ENCODE peak calls at places on chromosome 1, in four cellular contexts. I is GM23338, E is K562, J is GM12878. U is an unnamed sample.

GRCh38 chr1:23090056-23090455 is 70.8 kb downstream of the KDM1A start:
- DNase-seq in I (no peak), E (no peak), J (no peak), U (no peak)

GRCh38 chr1:167905182-167905581 is 8.8 kb downstream of the ADCY10 start:
- DNase-seq in E (no peak), J (no peak), I (peak; percentile 66), U (peak; percentile 22)

GRCh38 chr1:152654110-152654509 is 9.1 kb upstream of the LCE2D start:
- DNase-seq in I (peak; percentile 91), J (no peak), E (peak; percentile 65), U (peak; percentile 51)

GRCh38 chr1:41003640-41004220 is 17.8 kb downstream of the SLFNL1 start:
- DNase-seq in I (peak; percentile 27), J (peak; percentile 95), E (peak; percentile 96), U (no peak)

GRCh38 chr1:119449964-119450363 is 35.0 kb downstream of the HSD3B2 start:
- DNase-seq in I (peak; percentile 86), E (peak; percentile 32), J (no peak), U (peak; percentile 71)

GRCh38 chr1:16420719-16421118 is 16.5 kb downstream of the SPATA21 start:
- DNase-seq in E (no peak), J (peak; percentile 84), I (no peak), U (no peak)

GRCh38 chr1:213989740-213990472 is 2.1 kb downstream of the PROX1 start:
- DNase-seq in J (no peak), I (peak; percentile 39), E (no peak), U (no peak)

GRCh38 chr1:230747139-230747730 is at the start of gene CAPN9:
- DNase-seq in J (no peak), I (no peak), E (no peak), U (no peak)

GRCh38 chr1:8985915-8986813 is 40.1 kb downstream of the SLC2A7 start:
- DNase-seq in I (no peak), E (no peak), J (no peak), U (no peak)

GRCh38 chr1:29599826-29600225 is 363.5 kb downstream of the PTPRU start:
- DNase-seq in I (no peak), J (no peak), E (no peak), U (no peak)

GRCh38 chr1:64476251-64476952 is 6.5 kb downstream of the CACHD1 start:
- DNase-seq in E (no peak), J (no peak), I (no peak), U (no peak)

GRCh38 chr1:230010618-230011332 is 56.3 kb upstream of the GALNT2 start:
- DNase-seq in I (no peak), J (no peak), E (no peak), U (no peak)

GRCh38 chr1:201538618-201539551 is at the start of gene NAV1:
- DNase-seq in J (no peak), E (peak; percentile 24), I (peak; percentile 75), U (peak; percentile 65)

GRCh38 chr1:22133928-22134324 is 9.0 kb downstream of the WNT4 start:
- DNase-seq in I (peak; percentile 36), J (no peak), E (no peak), U (no peak)

GRCh38 chr1:76292418-76293184 is 218.1 kb downstream of the ST6GALNAC3 start:
- DNase-seq in J (no peak), E (no peak), I (no peak), U (no peak)

GRCh38 chr1:234276389-234276788 is 96.9 kb upstream of the COA6 start:
- DNase-seq in J (no peak), E (no peak), I (no peak), U (no peak)

GRCh38 chr1:48851638-48852037 is 74.9 kb upstream of the BEND5 start:
- DNase-seq in E (no peak), I (no peak), J (no peak), U (no peak)

GRCh38 chr1:15426492-15427279 is 11.6 kb upstream of the CTRC start:
- DNase-seq in I (no peak), E (peak; percentile 52), J (no peak), U (no peak)

GRCh38 chr1:164948101-164948500 is 389.1 kb downstream of the PBX1 start:
- DNase-seq in E (no peak), J (no peak), I (no peak), U (no peak)

GRCh38 chr1:204578867-204579664 is 62.9 kb downstream of the MDM4 start:
- DNase-seq in J (peak; percentile 65), E (no peak), I (peak; percentile 59), U (peak; percentile 39)

GRCh38 chr1:40877681-40878080 is 15.5 kb upstream of the CITED4 start:
- DNase-seq in E (no peak), I (peak; percentile 52), J (no peak), U (no peak)

GRCh38 chr1:178353524-178353923 is 143.2 kb downstream of the CLEC20A start:
- DNase-seq in E (no peak), I (no peak), J (no peak), U (no peak)

GRCh38 chr1:185244015-185244747 is 72.9 kb downstream of the IVNS1ABP start:
- DNase-seq in J (no peak), I (no peak), E (no peak), U (no peak)

GRCh38 chr1:44775930-44776748 is 799 bp downstream of the RPS8 start:
- DNase-seq in J (no peak), I (no peak), E (no peak), U (no peak)

GRCh38 chr1:65254320-65255087 is 54.8 kb upstream of the DNAJC6 start:
- DNase-seq in E (peak; percentile 94), J (no peak), I (peak; percentile 92), U (peak; percentile 89)

GRCh38 chr1:236059011-236059410 is 5.9 kb downstream of the NID1 start:
- DNase-seq in J (no peak), I (no peak), E (no peak), U (no peak)

GRCh38 chr1:95069711-95070093 is 3.0 kb downstream of the ALG14 start:
- DNase-seq in J (no peak), E (no peak), I (no peak), U (no peak)

GRCh38 chr1:4976859-4977440 is 322.5 kb downstream of the AJAP1 start:
- DNase-seq in E (no peak), I (no peak), J (no peak), U (no peak)

GRCh38 chr1:60809204-60809985 is 273.0 kb upstream of the NFIA start:
- DNase-seq in E (no peak), J (no peak), I (no peak), U (no peak)

GRCh38 chr1:44421374-44422028 is 16.4 kb downstream of the RNF220 start:
- DNase-seq in I (no peak), E (no peak), J (no peak), U (no peak)

GRCh38 chr1:61284933-61285332 is 202.6 kb downstream of the NFIA start:
- DNase-seq in J (no peak), E (no peak), I (no peak), U (no peak)

GRCh38 chr1:24289937-24290595 is 29.1 kb upstream of the GRHL3 start:
- DNase-seq in I (no peak), J (no peak), E (no peak), U (no peak)

GRCh38 chr1:81681570-81681969 is 119.2 kb upstream of the ADGRL2 start:
- DNase-seq in I (peak; percentile 25), E (no peak), J (no peak), U (no peak)

GRCh38 chr1:248786106-248786665 is 30.6 kb upstream of the LYPD8 start:
- DNase-seq in E (no peak), I (no peak), J (no peak), U (no peak)

GRCh38 chr1:170537798-170538503 is 6.0 kb downstream of the GORAB start:
- DNase-seq in E (no peak), J (no peak), I (no peak), U (no peak)

GRCh38 chr1:170535418-170535817 is 3.5 kb downstream of the GORAB start:
- DNase-seq in J (no peak), E (no peak), I (no peak), U (no peak)

GRCh38 chr1:170539154-170539553 is 7.2 kb downstream of the GORAB start:
- DNase-seq in J (no peak), I (no peak), E (no peak), U (no peak)

GRCh38 chr1:170538687-170539086 is 6.7 kb downstream of the GORAB start:
- DNase-seq in J (no peak), I (no peak), E (no peak), U (no peak)

GRCh38 chr1:170536924-170537551 is 5.1 kb downstream of the GORAB start:
- DNase-seq in I (no peak), J (no peak), E (no peak), U (no peak)
- TF ChIP-seq CREB1 in I (no peak), J (no peak), E (no peak), U (no peak)

GRCh38 chr1:1292442-1292779 is 12.2 kb downstream of the SCNN1D start:
- DNase-seq in E (no peak), J (no peak), I (no peak), U (no peak)

GRCh38 chr1:1292851-1293250 is 12.6 kb downstream of the SCNN1D start:
- DNase-seq in J (no peak), I (no peak), E (no peak), U (no peak)

GRCh38 chr1:1291023-1291528 is 10.8 kb downstream of the SCNN1D start:
- DNase-seq in J (no peak), I (no peak), E (peak; percentile 47), U (no peak)

GRCh38 chr1:1293258-1293617 is 13.0 kb downstream of the SCNN1D start:
- DNase-seq in J (no peak), E (no peak), I (no peak), U (no peak)

DNA sequence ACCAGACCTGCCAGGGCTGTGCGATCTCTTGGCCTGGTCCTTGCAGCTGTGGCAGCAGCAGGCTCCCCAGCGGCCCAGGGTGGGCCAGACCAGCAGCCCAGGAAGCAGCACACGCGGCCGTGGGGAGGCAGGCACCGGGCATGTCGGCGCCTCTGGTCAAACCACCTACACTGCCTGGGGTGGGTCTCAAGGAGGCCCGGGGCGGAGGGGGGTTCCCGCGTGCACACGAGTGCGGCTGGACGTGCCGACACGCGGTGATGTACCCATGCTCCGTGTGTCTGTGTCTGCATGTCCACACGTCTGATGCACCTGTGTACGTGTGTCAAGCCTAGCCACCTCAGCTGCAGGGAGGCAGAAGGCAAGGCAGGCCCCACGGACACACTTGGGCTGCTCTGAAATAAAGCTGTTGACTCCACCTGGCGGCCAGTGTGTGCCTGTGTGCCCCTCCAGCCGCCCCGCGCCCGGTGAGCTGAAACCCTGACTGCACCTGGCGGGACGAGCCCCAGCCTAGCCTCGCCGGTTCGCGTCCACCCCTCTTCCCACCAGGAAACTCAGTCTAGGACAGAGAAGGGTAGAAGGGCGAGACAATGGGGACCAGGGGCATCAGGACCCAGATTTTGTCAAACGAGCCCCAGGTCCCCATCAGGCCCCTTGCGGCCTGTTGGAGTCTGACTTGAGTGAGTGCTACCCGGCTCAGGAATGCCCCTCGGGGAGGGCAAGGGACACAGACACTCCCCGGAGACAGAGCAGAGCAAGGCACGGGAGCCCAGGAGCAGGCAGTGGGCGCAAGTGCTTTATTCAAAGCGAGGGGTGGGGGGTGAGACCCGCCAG is 11.6 kb downstream of the SCNN1D start:
- DNase-seq in E (peak; percentile 75), I (peak; percentile 85), J (no peak), U (peak; percentile 85)
- TF ChIP-seq CREB1 in E (no peak), I (no peak), J (no peak), U (no peak)

DNA sequence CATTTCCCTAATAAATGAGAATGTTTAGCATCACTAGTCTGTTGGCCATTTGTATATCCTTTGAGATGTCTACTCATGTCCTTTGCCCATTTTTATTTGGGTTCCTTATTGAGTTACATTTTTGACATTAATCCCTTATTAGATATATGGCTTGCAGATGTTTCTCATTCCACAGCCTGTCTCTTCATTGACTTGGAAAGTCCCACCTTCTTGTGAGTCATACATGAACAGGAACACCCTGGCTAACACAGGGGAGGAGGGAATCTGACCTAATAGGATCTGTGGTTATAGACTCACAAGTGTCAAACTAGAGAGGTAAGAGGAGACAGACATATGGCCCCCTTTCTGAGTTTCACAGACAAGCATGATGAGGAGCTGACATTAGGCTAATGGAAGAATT is 11.5 kb downstream of the ZP4 start:
- DNase-seq in I (no peak), J (no peak), E (no peak), U (no peak)
- TF ChIP-seq CREB1 in I (no peak), J (no peak), E (no peak), U (no peak)

GRCh38 chr1:7293702-7294630 is 477.1 kb upstream of the VAMP3 start:
- DNase-seq in I (no peak), J (no peak), E (no peak), U (no peak)
- TF ChIP-seq CREB1 in I (no peak), J (no peak), E (no peak), U (no peak)

U was measured in WTC11.